ENCODE peak calls at places on chromosomes 1 and 21, in four cellular contexts. G is BE2C, M is psoas muscle, B is neural progenitor cell. W is an unnamed sample.

GRCh38 chr1:203612932-203613682 is 13.5 kb upstream of the ATP2B4 start:
- DNase-seq in G (no peak), M (no peak), B (no peak), W (no peak)

GRCh38 chr1:22972760-22973159 is at the start of gene LACTBL1:
- DNase-seq in G (no peak), M (no peak), B (peak; percentile 43), W (no peak)

GRCh38 chr1:185215911-185216310 is 58.9 kb downstream of the SWT1 start:
- DNase-seq in G (no peak), M (no peak), B (no peak), W (no peak)

GRCh38 chr1:66564250-66564649 is 30.3 kb downstream of the SGIP1 start:
- DNase-seq in G (no peak), M (no peak), B (no peak), W (peak; percentile 97)

GRCh38 chr1:220810963-220811362 is 24.2 kb downstream of the MTARC1 start:
- DNase-seq in G (no peak), M (no peak), B (no peak), W (peak; percentile 30)

GRCh38 chr1:200180821-200181220 is 153.3 kb downstream of the NR5A2 start:
- DNase-seq in G (no peak), M (no peak), B (no peak), W (peak; percentile 52)

GRCh38 chr1:86245566-86246190 is 89.1 kb upstream of the COL24A1 start:
- DNase-seq in G (no peak), M (no peak), B (no peak), W (no peak)

GRCh38 chr1:240189386-240189989 is 97.8 kb downstream of the FMN2 start:
- DNase-seq in G (peak; percentile 53), M (no peak), B (peak; percentile 58), W (peak; percentile 43)

GRCh38 chr1:245812278-245812677 is 657.5 kb downstream of the KIF26B start:
- DNase-seq in G (no peak), M (no peak), B (no peak), W (no peak)

GRCh38 chr21:38159355-38159754 is 97.4 kb upstream of the KCNJ15 start:
- DNase-seq in G (peak; percentile 24), M (peak; percentile 35), B (peak; percentile 76), W (peak; percentile 77)

GRCh38 chr1:154418062-154418897 is 13.1 kb downstream of the IL6R start:
- DNase-seq in G (peak; percentile 49), M (peak; percentile 67), B (no peak), W (no peak)

GRCh38 chr1:4931486-4931885 is 277.1 kb downstream of the AJAP1 start:
- DNase-seq in G (no peak), M (no peak), B (no peak), W (no peak)

GRCh38 chr1:110538082-110538481 is 19.1 kb upstream of the KCNA10 start:
- DNase-seq in G (no peak), M (no peak), B (no peak), W (no peak)

GRCh38 chr1:8396083-8396911 is 78.4 kb downstream of the SLC45A1 start:
- DNase-seq in G (no peak), M (no peak), B (peak; percentile 76), W (peak; percentile 47)

GRCh38 chr1:84613026-84613425 is 38.8 kb upstream of the CTBS start:
- DNase-seq in G (no peak), M (no peak), B (no peak), W (peak; percentile 50)

GRCh38 chr1:90725961-90726715 is 9.0 kb upstream of the BARHL2 start:
- DNase-seq in G (no peak), M (no peak), B (peak; percentile 81), W (peak; percentile 9)

GRCh38 chr1:90723561-90724108 is 6.5 kb upstream of the BARHL2 start:
- DNase-seq in G (no peak), M (no peak), B (peak; percentile 82), W (no peak)

GRCh38 chr1:90724361-90724760 is 7.3 kb upstream of the BARHL2 start:
- DNase-seq in G (no peak), M (no peak), B (no peak), W (no peak)

GRCh38 chr1:90725341-90725960 is 8.3 kb upstream of the BARHL2 start:
- DNase-seq in G (no peak), M (no peak), B (peak; percentile 74), W (no peak)

DNA sequence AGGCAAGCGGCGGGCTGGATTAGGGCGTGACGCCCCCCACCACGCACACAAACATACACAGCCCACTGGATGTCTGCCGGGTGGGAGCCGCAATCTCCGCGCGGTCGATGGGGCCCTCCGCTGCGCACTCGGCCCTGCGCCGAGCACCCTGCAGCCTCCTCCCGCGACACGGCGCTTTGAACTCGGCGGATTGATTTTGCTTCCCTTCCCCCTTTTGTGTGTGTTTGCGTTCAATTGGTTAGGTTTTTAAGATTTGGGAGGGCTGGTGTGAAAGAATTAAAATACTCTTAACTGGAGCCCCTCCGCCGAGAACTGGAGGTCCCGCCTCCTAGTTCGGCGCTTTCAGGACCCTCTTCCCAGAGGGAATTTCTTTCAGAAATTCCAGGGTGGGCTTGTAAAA is 7.8 kb upstream of the BARHL2 start:
- DNase-seq in G (no peak), M (no peak), B (peak; percentile 45), W (no peak)
- H3K4me1 ChIP-seq in G (no peaks in the 10 kb centered on the region), M (peaks cover 20% of the 10 kb centered on the region), B (peaks cover 35% of the 10 kb centered on the region), W (peaks cover 10% of the 10 kb centered on the region)

DNA sequence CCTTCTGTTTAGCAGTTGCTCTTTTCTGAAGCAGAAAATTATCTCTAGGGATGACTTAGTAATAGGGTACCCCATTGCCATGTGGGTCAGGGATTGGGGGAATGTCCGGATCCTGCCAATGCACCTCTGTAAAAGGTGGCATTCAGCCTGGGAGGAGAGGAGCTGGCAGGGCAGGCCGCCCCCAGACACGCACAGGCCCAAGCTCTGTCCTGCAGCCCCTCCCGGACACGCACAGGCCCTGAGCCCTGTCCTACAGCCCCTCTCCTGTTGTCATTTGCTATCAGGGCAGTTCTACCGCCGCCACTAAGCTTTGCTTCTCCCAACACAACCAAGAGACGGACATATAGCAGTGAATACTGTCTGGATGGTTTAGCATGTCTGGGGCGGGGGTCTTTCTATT is 219.1 kb downstream of the SDCCAG8 start:
- DNase-seq in G (no peak), M (no peak), B (no peak), W (no peak)
- H3K4me1 ChIP-seq in G (peaks cover 30% of the 10 kb centered on the region), M (no peaks in the 10 kb centered on the region), B (peaks cover 72% of the 10 kb centered on the region), W (no peaks in the 10 kb centered on the region)

GRCh38 chr21:31612889-31613785 is 46.4 kb upstream of the SOD1 start:
- DNase-seq in G (no peak), M (no peak), B (peak; percentile 67), W (no peak)

GRCh38 chr21:31618696-31619430 is 40.6 kb upstream of the SOD1 start:
- DNase-seq in G (no peak), M (no peak), B (no peak), W (no peak)

GRCh38 chr21:31616216-31616615 is 43.3 kb upstream of the SOD1 start:
- DNase-seq in G (no peak), M (no peak), B (no peak), W (no peak)

GRCh38 chr21:31611445-31611844 is 48.0 kb upstream of the SOD1 start:
- DNase-seq in G (no peak), M (no peak), B (no peak), W (no peak)

GRCh38 chr21:31614705-31615104 is 44.8 kb upstream of the SOD1 start:
- DNase-seq in G (no peak), M (no peak), B (no peak), W (no peak)
- H3K4me1 ChIP-seq in G (no peaks in the 10 kb centered on the region), M (no peaks in the 10 kb centered on the region), B (peaks cover 8% of the 10 kb centered on the region), W (no peaks in the 10 kb centered on the region)

DNA sequence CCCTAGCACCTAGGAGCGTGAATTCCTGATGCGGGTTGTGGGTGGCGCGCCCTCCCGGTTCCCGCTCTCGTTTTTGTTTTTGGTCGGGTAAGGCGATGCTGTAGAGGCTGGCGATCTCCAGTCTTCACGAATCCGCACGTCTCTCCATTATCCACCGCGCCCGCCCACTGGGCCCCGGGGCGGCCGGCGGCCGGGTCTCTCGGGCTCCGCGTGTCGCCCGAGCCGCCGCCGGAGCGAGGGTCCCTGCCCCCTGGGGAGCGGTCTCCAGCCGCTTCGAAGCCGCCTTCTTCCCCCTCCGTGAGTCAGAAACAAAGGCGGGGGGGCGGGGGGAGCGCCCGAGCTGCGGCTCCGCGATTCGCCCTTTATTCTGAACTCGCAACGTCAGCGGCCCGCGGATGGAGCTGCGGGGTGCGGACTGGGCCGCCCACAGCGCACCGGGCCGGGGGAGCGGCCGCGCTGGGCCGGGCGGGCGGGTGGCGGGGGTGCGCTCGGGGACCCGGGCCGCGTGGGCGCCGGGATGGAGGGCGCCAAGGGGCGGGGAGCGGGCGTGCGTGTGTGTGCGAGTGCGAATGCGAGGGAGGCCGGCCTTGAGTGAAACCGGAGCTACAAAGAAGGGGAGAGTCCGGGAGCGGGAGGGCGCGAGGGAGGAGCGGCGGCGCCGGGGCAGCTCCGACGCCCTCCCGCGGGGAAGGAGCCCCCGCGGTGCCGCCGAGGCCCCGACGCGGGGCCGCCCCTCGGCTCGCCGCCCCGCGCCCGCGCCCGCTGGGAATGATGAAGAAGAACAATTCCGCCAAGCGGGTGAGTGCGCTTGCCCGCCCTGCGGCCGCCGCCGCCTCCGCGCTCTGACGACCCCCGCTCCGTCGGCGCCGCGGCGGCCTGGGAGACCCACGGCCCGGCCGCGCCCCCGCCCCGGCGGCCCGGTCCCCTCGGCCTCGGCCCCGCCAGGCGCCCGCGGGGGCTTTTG is at the start of gene PLEKHO1:
- DNase-seq in G (peak; percentile 88), M (peak; percentile 90), B (peak; percentile 85), W (peak; percentile 90)
- H3K4me1 ChIP-seq in G (peaks cover 12% of the 10 kb centered on the region), M (peaks cover 34% of the 10 kb centered on the region), B (peaks cover 21% of the 10 kb centered on the region), W (peaks cover 41% of the 10 kb centered on the region)

DNA sequence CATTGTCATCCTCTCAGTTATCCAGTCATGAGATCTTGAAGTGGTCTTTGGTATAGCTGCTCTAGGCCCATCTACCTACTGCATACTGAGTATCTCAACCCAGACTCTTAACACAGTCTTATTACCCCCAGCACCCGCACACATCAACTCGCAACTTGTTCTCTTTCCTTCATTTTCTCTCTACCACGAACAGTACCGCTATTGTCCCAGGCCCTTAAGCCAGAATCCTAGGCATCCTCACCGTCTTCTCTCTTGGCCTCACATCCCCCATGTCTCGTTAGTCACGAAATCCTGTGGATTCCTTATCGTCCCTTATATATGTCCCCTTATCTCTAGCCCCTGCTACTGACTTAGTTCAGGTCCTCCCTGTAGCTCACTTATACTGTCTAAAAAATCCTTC is 126.4 kb downstream of the TMEM53 start:
- DNase-seq in G (no peak), M (no peak), B (no peak), W (no peak)
- H3K4me1 ChIP-seq in G (no peaks in the 10 kb centered on the region), M (no peaks in the 10 kb centered on the region), B (peaks cover 18% of the 10 kb centered on the region), W (peaks cover 7% of the 10 kb centered on the region)

GRCh38 chr21:45079351-45079750 is 5.0 kb downstream of the ADARB1 start:
- DNase-seq in G (no peak), M (no peak), B (no peak), W (peak; percentile 47)
- H3K4me1 ChIP-seq in G (peaks cover 6% of the 10 kb centered on the region), M (peaks cover 23% of the 10 kb centered on the region), B (peaks cover 5% of the 10 kb centered on the region), W (no peaks in the 10 kb centered on the region)

DNA sequence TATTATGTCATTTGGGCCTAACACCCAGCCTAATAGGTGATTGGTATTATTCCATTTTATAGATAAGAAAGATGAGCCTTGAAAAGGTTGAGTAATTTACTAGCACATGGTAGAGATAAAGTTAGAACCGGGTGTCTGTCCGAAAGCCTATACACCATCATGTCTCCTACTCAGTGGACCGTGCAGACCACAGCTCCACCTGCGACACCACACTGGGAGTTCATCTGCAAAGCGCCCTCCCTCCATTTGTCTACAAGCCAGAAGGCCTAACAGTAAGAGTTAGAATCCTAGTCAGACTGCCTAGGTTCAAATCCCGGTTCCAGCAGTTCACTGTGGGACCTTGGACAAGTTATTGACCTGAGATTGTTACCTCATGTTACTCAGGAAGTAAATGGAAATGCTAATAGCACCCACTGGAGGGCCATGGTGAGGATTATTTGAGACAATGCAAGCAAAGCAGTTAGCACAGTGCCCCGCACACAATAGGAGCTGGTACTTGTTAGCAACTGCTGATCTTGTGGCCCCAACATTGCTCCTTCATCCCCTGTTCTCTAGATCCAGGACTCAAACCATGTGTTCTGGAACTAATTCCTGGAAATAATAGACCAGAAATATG is 20.5 kb downstream of the ARMH1 start:
- DNase-seq in G (no peak), M (no peak), B (no peak), W (no peak)
- H3K4me1 ChIP-seq in G (no peaks in the 10 kb centered on the region), M (no peaks in the 10 kb centered on the region), B (no peaks in the 10 kb centered on the region), W (no peaks in the 10 kb centered on the region)